ENCODE peak calls at places on chromosomes 13 and 19, in four cellular contexts. One of them, this sample, is unnamed.

GRCh38 chr19:13149628-13150186 is 468 bp downstream of the STX10 start:
- DNase-seq in AG20443: peak
- DNase-seq in cardiac muscle cell: peak
- DNase-seq in C1 segment of cervical spinal cord: no peak
- DNase-seq in this sample: no peak

GRCh38 chr19:15577184-15577771 is 37.7 kb upstream of the CYP4F8 start:
- DNase-seq in AG20443: no peak
- DNase-seq in cardiac muscle cell: no peak
- DNase-seq in C1 segment of cervical spinal cord: no peak
- DNase-seq in this sample: no peak

GRCh38 chr13:90414691-90415596 is 932.5 kb upstream of the MIR17HG start:
- DNase-seq in AG20443: peak
- DNase-seq in cardiac muscle cell: peak
- DNase-seq in C1 segment of cervical spinal cord: no peak
- DNase-seq in this sample: peak

GRCh38 chr19:51200071-51200470 is 24.8 kb upstream of the CD33 start:
- DNase-seq in AG20443: no peak
- DNase-seq in cardiac muscle cell: no peak
- DNase-seq in C1 segment of cervical spinal cord: no peak
- DNase-seq in this sample: no peak

GRCh38 chr19:38932425-38933179 is 1.9 kb downstream of the MRPS12 start:
- DNase-seq in AG20443: peak
- DNase-seq in cardiac muscle cell: peak
- DNase-seq in C1 segment of cervical spinal cord: no peak
- DNase-seq in this sample: no peak

GRCh38 chr13:55516610-55517009 is 1624.1 kb upstream of the PRR20A start:
- DNase-seq in AG20443: no peak
- DNase-seq in cardiac muscle cell: no peak
- DNase-seq in C1 segment of cervical spinal cord: no peak
- DNase-seq in this sample: no peak

GRCh38 chr13:37627428-37627827 is 28.9 kb upstream of the POSTN start:
- DNase-seq in AG20443: no peak
- DNase-seq in cardiac muscle cell: no peak
- DNase-seq in C1 segment of cervical spinal cord: no peak
- DNase-seq in this sample: no peak

GRCh38 chr13:48902421-48902820 is 73.3 kb upstream of the FNDC3A start:
- DNase-seq in AG20443: peak
- DNase-seq in cardiac muscle cell: peak
- DNase-seq in C1 segment of cervical spinal cord: no peak
- DNase-seq in this sample: no peak

GRCh38 chr19:35154535-35155406 is at the start of gene FXYD5:
- DNase-seq in AG20443: peak
- DNase-seq in cardiac muscle cell: peak
- DNase-seq in C1 segment of cervical spinal cord: no peak
- DNase-seq in this sample: peak